ENCODE peak calls at places on chromosomes 3 and 15, in five cellular contexts. One of them, this sample, is unnamed.

GRCh38 chr3:122099255-122099654 is 44.1 kb downstream of the CD86 start:
- DNase-seq in fibroblast of lung: no peak
- DNase-seq in cardiac muscle cell: no peak
- DNase-seq in sigmoid colon: no peak
- DNase-seq in adrenal gland: no peak
- DNase-seq in this sample: no peak

GRCh38 chr15:96322401-96323249 is 7.9 kb upstream of the NR2F2 start:
- DNase-seq in fibroblast of lung: peak
- DNase-seq in cardiac muscle cell: no peak
- DNase-seq in sigmoid colon: peak
- DNase-seq in adrenal gland: peak
- DNase-seq in this sample: peak

GRCh38 chr3:30187366-30187765 is 419.0 kb upstream of the TGFBR2 start:
- DNase-seq in fibroblast of lung: peak
- DNase-seq in cardiac muscle cell: no peak
- DNase-seq in sigmoid colon: no peak
- DNase-seq in adrenal gland: no peak
- DNase-seq in this sample: no peak

GRCh38 chr3:177680442-177680821 is 483.1 kb upstream of the TBL1XR1 start:
- DNase-seq in fibroblast of lung: peak
- DNase-seq in cardiac muscle cell: no peak
- DNase-seq in sigmoid colon: no peak
- DNase-seq in adrenal gland: no peak
- DNase-seq in this sample: no peak

GRCh38 chr3:152315623-152316022 is 46.9 kb downstream of the MBNL1 start:
- DNase-seq in fibroblast of lung: peak
- DNase-seq in cardiac muscle cell: no peak
- DNase-seq in sigmoid colon: no peak
- DNase-seq in adrenal gland: no peak
- DNase-seq in this sample: no peak

GRCh38 chr3:118775021-118775420 is 259.6 kb downstream of the IGSF11 start:
- DNase-seq in fibroblast of lung: no peak
- DNase-seq in cardiac muscle cell: no peak
- DNase-seq in sigmoid colon: no peak
- DNase-seq in adrenal gland: no peak
- DNase-seq in this sample: no peak

GRCh38 chr3:72143322-72143721 is 358.4 kb upstream of the PROK2 start:
- DNase-seq in fibroblast of lung: peak
- DNase-seq in cardiac muscle cell: no peak
- DNase-seq in sigmoid colon: no peak
- DNase-seq in adrenal gland: no peak
- DNase-seq in this sample: no peak

GRCh38 chr15:78044407-78045155 is 32.9 kb downstream of the TBC1D2B start:
- DNase-seq in fibroblast of lung: no peak
- DNase-seq in cardiac muscle cell: no peak
- DNase-seq in sigmoid colon: no peak
- DNase-seq in adrenal gland: no peak
- DNase-seq in this sample: no peak

GRCh38 chr3:160023476-160023875 is 34.8 kb downstream of the IL12A start:
- DNase-seq in fibroblast of lung: no peak
- DNase-seq in cardiac muscle cell: no peak
- DNase-seq in sigmoid colon: no peak
- DNase-seq in adrenal gland: no peak
- DNase-seq in this sample: no peak

GRCh38 chr15:39968273-39969001 is 34.5 kb downstream of the EIF2AK4 start:
- DNase-seq in fibroblast of lung: no peak
- DNase-seq in cardiac muscle cell: no peak
- DNase-seq in sigmoid colon: no peak
- DNase-seq in adrenal gland: no peak
- DNase-seq in this sample: no peak

GRCh38 chr15:39969002-39969394 is 35.1 kb downstream of the EIF2AK4 start:
- DNase-seq in fibroblast of lung: no peak
- DNase-seq in cardiac muscle cell: no peak
- DNase-seq in sigmoid colon: no peak
- DNase-seq in adrenal gland: no peak
- DNase-seq in this sample: no peak

GRCh38 chr15:39963806-39964205 is 29.9 kb downstream of the EIF2AK4 start:
- DNase-seq in fibroblast of lung: no peak
- DNase-seq in cardiac muscle cell: no peak
- DNase-seq in sigmoid colon: no peak
- DNase-seq in adrenal gland: no peak
- DNase-seq in this sample: no peak

GRCh38 chr15:39969871-39970270 is 36.0 kb downstream of the EIF2AK4 start:
- DNase-seq in fibroblast of lung: peak
- DNase-seq in cardiac muscle cell: no peak
- DNase-seq in sigmoid colon: peak
- DNase-seq in adrenal gland: no peak
- DNase-seq in this sample: peak

DNA sequence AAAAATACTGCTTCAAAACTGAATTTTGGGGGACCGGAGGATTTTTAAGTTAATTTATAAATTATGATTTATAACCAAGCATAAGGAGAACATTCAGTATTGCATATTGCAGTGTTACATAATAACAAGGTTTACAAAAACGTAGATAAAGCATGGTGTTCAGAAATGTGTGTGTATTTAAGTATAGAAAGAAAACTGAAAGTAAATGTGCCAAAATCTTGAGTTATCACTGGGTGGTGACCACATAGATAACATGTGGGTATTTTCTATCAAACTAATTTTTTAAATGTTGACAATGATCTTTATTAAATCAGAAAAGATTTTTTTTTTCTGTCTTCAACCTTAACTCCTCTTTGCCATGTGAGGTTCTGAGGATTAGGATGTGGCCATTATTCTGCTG is 32.6 kb downstream of the EIF2AK4 start:
- DNase-seq in fibroblast of lung: no peak
- DNase-seq in cardiac muscle cell: no peak
- DNase-seq in sigmoid colon: no peak
- DNase-seq in adrenal gland: no peak
- DNase-seq in this sample: no peak
- H3K27ac ChIP-seq in fibroblast of lung: no peak
- H3K27ac ChIP-seq in cardiac muscle cell: no peak
- H3K27ac ChIP-seq in sigmoid colon: no peak
- H3K27ac ChIP-seq in adrenal gland: no peak
- H3K27ac ChIP-seq in this sample: no peak

GRCh38 chr15:69748700-69749099 is 296.1 kb downstream of the RPLP1 start:
- DNase-seq in fibroblast of lung: no peak
- DNase-seq in cardiac muscle cell: no peak
- DNase-seq in sigmoid colon: no peak
- DNase-seq in adrenal gland: no peak
- DNase-seq in this sample: no peak
- TF ChIP-seq CTCF in fibroblast of lung: no peak
- TF ChIP-seq CTCF in cardiac muscle cell: no peak
- TF ChIP-seq CTCF in sigmoid colon: no peak
- TF ChIP-seq CTCF in adrenal gland: no peak
- TF ChIP-seq CTCF in this sample: no peak

GRCh38 chr15:63189955-63190691 is 717 bp downstream of the RAB8B start:
- DNase-seq in fibroblast of lung: no peak
- DNase-seq in cardiac muscle cell: no peak
- DNase-seq in sigmoid colon: no peak
- DNase-seq in adrenal gland: no peak
- DNase-seq in this sample: no peak
- H3K27ac ChIP-seq in fibroblast of lung: peak
- H3K27ac ChIP-seq in cardiac muscle cell: no peak
- H3K27ac ChIP-seq in sigmoid colon: peak
- H3K27ac ChIP-seq in adrenal gland: peak
- H3K27ac ChIP-seq in this sample: peak

GRCh38 chr3:108914774-108915641 is 38.7 kb downstream of the GUCA1C start:
- DNase-seq in fibroblast of lung: peak
- DNase-seq in cardiac muscle cell: peak
- DNase-seq in sigmoid colon: no peak
- DNase-seq in adrenal gland: peak
- DNase-seq in this sample: no peak
- TF ChIP-seq CTCF in fibroblast of lung: peak
- TF ChIP-seq CTCF in cardiac muscle cell: peak
- TF ChIP-seq CTCF in sigmoid colon: peak
- TF ChIP-seq CTCF in adrenal gland: peak
- TF ChIP-seq CTCF in this sample: peak